ENCODE peak calls at places on chromosomes 11 and 22, in ten cellular contexts. Q is GM23248, L is psoas muscle, H is GM23338, V is neural progenitor cell, S is A549, Y is fibroblast of lung, B is endodermal cell, P is SJSA1, A is breast epithelium. I is an unnamed sample. For H3K4me1, the result is how much of the 10 kb centered on the place peaks cover.

GRCh38 chr22:22425366-22425765 is 83.2 kb downstream of the ZNF280B start:
- DNase-seq in V (no peak), Q (no peak), B (no peak), L (no peak), H (no peak), S (no peak), P (no peak), A (no peak), Y (no peak), I (no peak)

GRCh38 chr11:121572581-121573059 is 119.9 kb upstream of the SORL1-AS1 start:
- DNase-seq in Y (peak), P (no peak), Q (no peak), V (no peak), A (no peak), H (peak), L (no peak), S (no peak), B (no peak), I (no peak)

GRCh38 chr11:67280791-67281551 is 8.1 kb upstream of the ANKRD13D start:
- DNase-seq in Y (no peak), Q (no peak), S (no peak), A (no peak), L (peak), P (no peak), H (no peak), B (no peak), V (no peak), I (peak)

GRCh38 chr11:23957309-23957708 is 539.5 kb upstream of the LUZP2 start:
- DNase-seq in V (no peak), Y (no peak), A (no peak), L (no peak), Q (no peak), P (no peak), H (no peak), S (no peak), B (no peak), I (no peak)

GRCh38 chr11:112320668-112321067 is 60.0 kb upstream of the PLET1 start:
- DNase-seq in H (no peak), B (no peak), P (peak), Y (peak), V (no peak), S (no peak), Q (peak), A (peak), L (peak), I (peak)

GRCh38 chr22:40325315-40325714 is 21.0 kb upstream of the ADSL start:
- DNase-seq in V (no peak), P (peak), S (no peak), Q (no peak), L (no peak), A (no peak), B (peak), Y (no peak), H (no peak), I (no peak)

GRCh38 chr11:776459-777287 is 614 bp downstream of the GATD1 start:
- DNase-seq in S (no peak), V (peak), B (peak), P (no peak), Y (no peak), L (peak), H (peak), A (no peak), Q (peak), I (peak)

GRCh38 chr11:123536690-123537437 is 106.8 kb downstream of the GRAMD1B start:
- DNase-seq in L (no peak), V (peak), A (no peak), Y (no peak), P (peak), Q (peak), H (peak), S (peak), B (no peak), I (peak)

GRCh38 chr11:93733474-93733873 is 7.8 kb downstream of the TAF1D start:
- DNase-seq in L (no peak), P (no peak), S (no peak), H (no peak), Q (no peak), A (no peak), B (no peak), V (no peak), Y (no peak), I (no peak)

GRCh38 chr22:37329239-37330140 is 47.2 kb downstream of the CYTH4 start:
- DNase-seq in Y (peak), B (no peak), V (peak), H (no peak), P (no peak), Q (peak), A (no peak), S (peak), L (no peak), I (no peak)

GRCh38 chr11:897226-898159 is 13.1 kb downstream of the CHID1 start:
- DNase-seq in Q (no peak), S (no peak), V (no peak), B (no peak), Y (no peak), P (no peak), H (no peak), A (no peak), L (no peak), I (no peak)

GRCh38 chr11:35619754-35620640 is 1.7 kb downstream of the FJX1 start:
- DNase-seq in B (peak), V (peak), L (peak), H (peak), P (peak), A (no peak), Y (peak), Q (no peak), S (peak), I (peak)

GRCh38 chr11:120834686-120835225 is 189.1 kb upstream of the TBCEL start:
- DNase-seq in S (no peak), L (no peak), B (no peak), A (no peak), Y (no peak), P (no peak), Q (no peak), H (no peak), V (peak), I (no peak)

GRCh38 chr11:17418437-17418836 is 30.0 kb upstream of the KCNJ11 start:
- DNase-seq in B (no peak), V (no peak), P (no peak), H (no peak), Y (peak), A (no peak), L (no peak), Q (no peak), S (no peak), I (no peak)

GRCh38 chr11:105192115-105192514 is 52.5 kb upstream of the CARD18 start:
- DNase-seq in L (no peak), Q (no peak), A (no peak), H (no peak), B (no peak), V (no peak), P (no peak), S (no peak), Y (no peak), I (no peak)

GRCh38 chr11:128687321-128687720 is 6.6 kb upstream of the FLI1 start:
- DNase-seq in A (no peak), H (peak), S (no peak), Q (peak), P (no peak), V (peak), L (no peak), B (peak), Y (no peak), I (peak)

GRCh38 chr11:130478881-130479280 is 30.4 kb downstream of the ADAMTS15 start:
- DNase-seq in V (no peak), Q (peak), A (no peak), Y (peak), L (peak), B (no peak), P (no peak), S (no peak), H (no peak), I (no peak)

GRCh38 chr11:17473071-17473744 is 3.4 kb downstream of the ABCC8 start:
- DNase-seq in L (no peak), Q (peak), A (no peak), Y (no peak), P (no peak), H (peak), S (peak), B (peak), V (peak), I (no peak)

GRCh38 chr11:17637901-17638300 is 81.5 kb upstream of the MYOD1 start:
- DNase-seq in B (peak), L (no peak), Y (no peak), V (no peak), P (no peak), S (no peak), A (no peak), Q (no peak), H (no peak), I (no peak)

GRCh38 chr11:71936825-71937224 is 8.0 kb downstream of the RNF121 start:
- DNase-seq in H (no peak), Q (peak), B (no peak), L (no peak), S (peak), P (no peak), A (no peak), Y (peak), V (no peak), I (no peak)

GRCh38 chr11:1624621-1625020 is 2.7 kb upstream of the KRTAP5-4 start:
- DNase-seq in B (no peak), L (peak), Q (no peak), S (no peak), V (no peak), H (no peak), P (no peak), Y (no peak), A (no peak), I (no peak)

GRCh38 chr22:48896766-48897637 is 930.7 kb downstream of the BRD1 start:
- DNase-seq in A (no peak), H (no peak), P (no peak), S (no peak), Q (no peak), L (no peak), Y (peak), V (no peak), B (no peak), I (no peak)

GRCh38 chr11:33256808-33257159 is 397 bp upstream of the HIPK3 start:
- DNase-seq in A (no peak), V (no peak), P (no peak), L (no peak), H (no peak), B (no peak), S (no peak), Q (no peak), Y (no peak), I (no peak)

GRCh38 chr11:57427692-57428082 is 766 bp upstream of the SLC43A3 start:
- DNase-seq in P (no peak), Q (peak), S (no peak), B (no peak), V (no peak), H (no peak), L (peak), A (peak), Y (peak), I (peak)

GRCh38 chr11:89293966-89294679 is 116.4 kb downstream of the TYR start:
- DNase-seq in A (no peak), Q (peak), S (no peak), L (peak), B (peak), V (peak), P (no peak), Y (peak), H (peak), I (no peak)

GRCh38 chr22:44460287-44461082 is 37.5 kb downstream of the RTL6 start:
- DNase-seq in L (no peak), S (no peak), Q (no peak), Y (no peak), V (no peak), B (no peak), P (no peak), H (no peak), A (no peak), I (no peak)

GRCh38 chr11:126392638-126393023 is 37.1 kb downstream of the ST3GAL4 start:
- DNase-seq in L (no peak), B (no peak), S (no peak), Q (no peak), H (no peak), P (peak), A (no peak), V (no peak), Y (no peak), I (peak)

GRCh38 chr11:107598225-107599139 is 7.5 kb downstream of the ELMOD1 start:
- DNase-seq in B (peak), L (peak), V (peak), P (no peak), A (no peak), H (peak), Y (no peak), Q (peak), S (peak), I (no peak)

GRCh38 chr11:130467116-130467990 is 18.9 kb downstream of the ADAMTS15 start:
- DNase-seq in H (no peak), V (no peak), Q (no peak), L (no peak), B (no peak), P (no peak), Y (no peak), S (no peak), A (no peak), I (no peak)

GRCh38 chr11:87477321-87477720 is 439.6 kb downstream of the TMEM135 start:
- DNase-seq in L (no peak), Q (no peak), S (no peak), B (no peak), A (no peak), Y (no peak), H (no peak), P (no peak), V (no peak), I (no peak)

GRCh38 chr11:44804449-44805151 is 77.8 kb downstream of the TSPAN18 start:
- DNase-seq in Q (peak), H (no peak), P (no peak), V (no peak), A (no peak), B (no peak), Y (peak), L (no peak), S (no peak), I (no peak)

GRCh38 chr11:8867856-8868705 is 42.9 kb upstream of the AKIP1 start:
- DNase-seq in Q (peak), L (no peak), H (no peak), Y (peak), V (no peak), A (no peak), B (no peak), P (peak), S (no peak), I (no peak)

GRCh38 chr11:68031136-68031459 is 617 bp downstream of the NDUFS8 start:
- DNase-seq in Y (peak), S (no peak), V (no peak), A (no peak), Q (peak), P (no peak), L (no peak), B (no peak), H (no peak), I (no peak)

GRCh38 chr11:111540114-111540920 is at the start of gene LAYN:
- DNase-seq in P (peak), Y (peak), B (peak), H (peak), S (no peak), L (peak), V (peak), A (peak), Q (peak), I (peak)

GRCh38 chr11:78606667-78607066 is 32.0 kb upstream of the NARS2 start:
- DNase-seq in Y (no peak), H (no peak), B (no peak), S (no peak), P (no peak), A (no peak), Q (no peak), L (no peak), V (no peak), I (no peak)

GRCh38 chr11:40252236-40252635 is 1207.2 kb downstream of the LRRC4C start:
- DNase-seq in Q (no peak), V (no peak), S (no peak), H (no peak), B (no peak), A (no peak), Y (no peak), P (no peak), L (no peak), I (no peak)

GRCh38 chr22:49999901-50000586 is 12.5 kb downstream of the IL17REL start:
- DNase-seq in B (peak), P (no peak), L (peak), Y (no peak), A (no peak), S (no peak), H (peak), Q (no peak), V (no peak), I (peak)

GRCh38 chr22:49997932-49998717 is 14.4 kb downstream of the IL17REL start:
- DNase-seq in S (no peak), Y (no peak), B (peak), Q (no peak), A (peak), V (no peak), L (no peak), H (no peak), P (no peak), I (no peak)

GRCh38 chr22:50000587-50001387 is 11.8 kb downstream of the IL17REL start:
- DNase-seq in L (no peak), Q (no peak), H (no peak), Y (no peak), V (no peak), S (no peak), A (no peak), B (peak), P (no peak), I (peak)

GRCh38 chr22:49998718-49999062 is 13.9 kb downstream of the IL17REL start:
- DNase-seq in L (no peak), Y (no peak), P (no peak), V (no peak), S (no peak), Q (no peak), B (no peak), A (no peak), H (no peak), I (no peak)

GRCh38 chr22:49999063-49999900 is 13.3 kb downstream of the IL17REL start:
- DNase-seq in S (no peak), A (no peak), P (no peak), H (peak), B (peak), V (peak), L (peak), Y (no peak), Q (peak), I (peak)
- H3K4me3 ChIP-seq in S (peak), A (peak), P (no peak), H (peak), B (peak), V (peak), L (peak), Y (no peak), Q (no peak), I (no peak)

GRCh38 chr11:82995276-82995675 is 76.4 kb downstream of the RAB30 start:
- DNase-seq in L (no peak), Y (no peak), S (no peak), H (no peak), P (no peak), Q (no peak), V (no peak), A (no peak), B (no peak), I (no peak)
- H3K4me1 ChIP-seq in L (half or more), Y (under half), S (under half), H (under half), P (under half), Q (under half), V (under half), A (under half), B (under half), I (under half)

GRCh38 chr11:65489706-65490310 is 9.0 kb upstream of the MALAT1 start:
- DNase-seq in Y (peak), H (no peak), Q (peak), S (peak), L (no peak), P (no peak), A (no peak), B (peak), V (peak), I (peak)
- H3K4me3 ChIP-seq in Y (no peak), H (no peak), Q (peak), S (no peak), L (peak), P (no peak), A (peak), B (peak), V (peak), I (no peak)

GRCh38 chr22:20243545-20244249 is 24.4 kb downstream of the RTN4R start:
- DNase-seq in B (peak), Y (peak), H (peak), A (no peak), V (no peak), S (peak), Q (peak), P (peak), L (no peak), I (peak)
- H3K4me1 ChIP-seq in B (under half), Y (under half), H (under half), A (under half), V (under half), S (under half), Q (under half), P (under half), L (under half), I (under half)

DNA sequence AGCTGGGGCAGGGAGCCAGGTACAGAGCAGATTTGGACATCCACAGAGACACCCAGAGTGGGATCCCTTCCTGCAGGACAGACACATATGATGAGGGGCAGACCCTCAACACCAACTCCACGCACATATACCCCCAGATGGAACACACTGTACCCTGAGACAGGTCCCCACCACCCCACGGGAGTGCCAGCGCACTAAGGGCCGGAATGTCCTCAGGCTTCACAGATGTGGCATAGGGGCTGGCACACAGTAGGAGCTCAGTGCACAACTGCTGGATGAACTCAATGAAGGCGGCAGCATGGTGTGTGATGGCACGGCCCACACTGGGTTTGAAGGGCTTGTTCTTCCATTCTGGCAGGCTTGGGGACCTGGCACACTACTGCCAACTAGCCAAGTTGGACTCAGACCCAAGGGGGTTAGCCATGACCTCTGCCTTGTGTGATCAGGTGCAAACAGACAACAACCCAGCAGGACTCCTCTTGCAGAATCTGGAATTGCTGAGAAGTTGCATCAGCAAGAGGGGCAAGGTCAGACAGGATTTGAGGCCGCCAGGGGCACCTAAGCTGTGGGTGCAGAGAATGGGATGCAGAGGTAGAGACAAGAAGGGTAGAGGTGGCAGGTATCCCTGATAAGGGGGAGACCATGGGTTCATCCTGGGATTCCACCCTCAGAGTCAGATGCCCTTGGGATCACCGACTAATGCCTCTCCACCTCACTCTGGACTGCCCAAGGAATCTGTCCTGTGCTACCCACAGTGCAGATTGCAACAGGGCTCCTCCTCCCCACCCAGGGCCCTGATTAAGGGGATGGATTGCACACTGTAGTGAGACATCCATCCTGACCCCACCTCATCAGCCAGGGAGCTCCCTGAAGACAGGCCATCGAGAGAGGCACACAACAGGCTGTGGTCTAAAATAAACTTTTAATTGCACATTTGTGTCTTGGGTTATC is 2.4 kb downstream of the C22orf15 start:
- DNase-seq in Q (no peak), S (no peak), H (no peak), A (no peak), B (no peak), Y (no peak), V (no peak), L (peak), P (no peak), I (no peak)
- H3K4me3 ChIP-seq in Q (no peak), S (no peak), H (no peak), A (no peak), B (peak), Y (no peak), V (no peak), L (peak), P (no peak), I (no peak)